ENCODE peak calls at places on chromosomes 5 and 9, in five cellular contexts. M is CD8-positive, alpha-beta T cell; U is frontal cortex; W is T47D; O is NCI-H510A. A is an unnamed sample.
A peak's percentile ranks its signal among the peaks of the same experiment; 100 is the strongest.

GRCh38 chr9:18184034-18184800 is 289.7 kb upstream of the ADAMTSL1 start:
- DNase-seq in W (no peak), M (no peak), O (no peak), U (no peak), A (no peak)

GRCh38 chr5:168822745-168823281 is 243.6 kb upstream of the PANK3 start:
- DNase-seq in M (no peak), O (no peak), W (no peak), U (no peak), A (no peak)

GRCh38 chr9:22214497-22215031 is 205.5 kb upstream of the CDKN2B start:
- DNase-seq in U (no peak), W (no peak), M (no peak), O (no peak), A (no peak)

GRCh38 chr5:130908186-130908585 is 256.9 kb downstream of the HINT1 start:
- DNase-seq in W (no peak), O (no peak), M (no peak), U (no peak), A (no peak)

GRCh38 chr5:126753227-126753626 is 23.7 kb upstream of the LMNB1 start:
- DNase-seq in U (no peak), W (no peak), O (no peak), M (no peak), A (no peak)

GRCh38 chr5:127876384-127876783 is 173.2 kb downstream of the CCDC192 start:
- DNase-seq in W (no peak), M (no peak), O (no peak), U (no peak), A (no peak)

GRCh38 chr5:2818936-2819335 is 67.5 kb upstream of the IRX2 start:
- DNase-seq in O (no peak), W (no peak), U (no peak), M (no peak), A (no peak)

GRCh38 chr9:20620658-20621552 is 1.4 kb downstream of the MLLT3 start:
- DNase-seq in M (peak; percentile 79), O (no peak), U (peak; percentile 52), W (no peak), A (peak; percentile 65)

GRCh38 chr9:135504262-135505229 is 4.1 kb downstream of the MRPS2 start:
- DNase-seq in M (peak; percentile 62), O (peak; percentile 15), U (peak; percentile 70), W (peak; percentile 95), A (peak; percentile 33)

GRCh38 chr9:107474124-107474523 is 15.4 kb downstream of the KLF4 start:
- DNase-seq in O (no peak), W (no peak), M (no peak), U (no peak), A (no peak)

GRCh38 chr5:11809407-11809806 is 94.8 kb downstream of the CTNND2 start:
- DNase-seq in O (no peak), W (no peak), U (no peak), M (no peak), A (no peak)

GRCh38 chr5:178077751-178078150 is 35.6 kb upstream of the N4BP3 start:
- DNase-seq in U (no peak), W (no peak), O (no peak), M (no peak), A (no peak)

GRCh38 chr9:136329211-136329627 is 1.9 kb downstream of the GPSM1 start:
- DNase-seq in U (no peak), W (no peak), O (no peak), M (no peak), A (no peak)

GRCh38 chr5:179914032-179914755 is 6.5 kb upstream of the TBC1D9B start:
- DNase-seq in W (no peak), M (no peak), U (no peak), O (no peak), A (no peak)

GRCh38 chr5:134090482-134090881 is 24.0 kb upstream of the TCF7 start:
- DNase-seq in U (no peak), W (no peak), M (peak; percentile 92), O (no peak), A (peak; percentile 58)

GRCh38 chr5:129063483-129064136 is 30.9 kb upstream of the ISOC1 start:
- DNase-seq in O (no peak), W (no peak), U (no peak), M (no peak), A (no peak)

A was measured in stimulated activated naive CD4-positive, alpha-beta T cell.